ENCODE peak calls at places on chromosomes 11 and 22, in eight cellular contexts. One of them, this sample, is unnamed.

GRCh38 chr11:100776212-100776896 is 89.3 kb downstream of the ARHGAP42 start:
- DNase-seq in PC-3: peak
- DNase-seq in GM23338: no peak
- DNase-seq in hepatocyte: peak
- DNase-seq in PC-9: peak
- DNase-seq in neural progenitor cell: no peak
- DNase-seq in GM23248: peak
- DNase-seq in MM.1S: no peak
- DNase-seq in this sample: peak

GRCh38 chr11:61162092-61162935 is 1.1 kb upstream of the VPS37C start:
- DNase-seq in GM23248: peak
- DNase-seq in hepatocyte: peak
- DNase-seq in PC-9: no peak
- DNase-seq in GM23338: peak
- DNase-seq in PC-3: peak
- DNase-seq in neural progenitor cell: no peak
- DNase-seq in MM.1S: peak
- DNase-seq in this sample: peak

GRCh38 chr11:2582958-2583604 is 116.7 kb downstream of the KCNQ1OT1 start:
- DNase-seq in PC-9: no peak
- DNase-seq in hepatocyte: no peak
- DNase-seq in MM.1S: no peak
- DNase-seq in neural progenitor cell: no peak
- DNase-seq in GM23248: no peak
- DNase-seq in PC-3: no peak
- DNase-seq in GM23338: no peak
- DNase-seq in this sample: no peak

GRCh38 chr11:84465040-84465439 is 1162.1 kb downstream of the DLG2 start:
- DNase-seq in hepatocyte: no peak
- DNase-seq in PC-9: no peak
- DNase-seq in GM23338: no peak
- DNase-seq in GM23248: peak
- DNase-seq in MM.1S: no peak
- DNase-seq in neural progenitor cell: no peak
- DNase-seq in PC-3: no peak
- DNase-seq in this sample: peak

GRCh38 chr11:14653090-14653489 is 9.5 kb downstream of the PDE3B start:
- DNase-seq in PC-9: no peak
- DNase-seq in GM23248: no peak
- DNase-seq in PC-3: no peak
- DNase-seq in hepatocyte: no peak
- DNase-seq in MM.1S: no peak
- DNase-seq in GM23338: no peak
- DNase-seq in neural progenitor cell: no peak
- DNase-seq in this sample: no peak

GRCh38 chr11:68832476-68833176 is 9.1 kb downstream of the CPT1A start:
- DNase-seq in PC-3: no peak
- DNase-seq in PC-9: peak
- DNase-seq in GM23338: no peak
- DNase-seq in MM.1S: no peak
- DNase-seq in neural progenitor cell: no peak
- DNase-seq in hepatocyte: no peak
- DNase-seq in GM23248: peak
- DNase-seq in this sample: no peak

GRCh38 chr11:110471315-110471714 is 41.6 kb downstream of the FDX1 start:
- DNase-seq in MM.1S: no peak
- DNase-seq in GM23338: no peak
- DNase-seq in PC-9: no peak
- DNase-seq in neural progenitor cell: no peak
- DNase-seq in PC-3: no peak
- DNase-seq in GM23248: peak
- DNase-seq in hepatocyte: no peak
- DNase-seq in this sample: peak

GRCh38 chr22:43202326-43202725 is 15.4 kb upstream of the TTLL12 start:
- DNase-seq in PC-9: no peak
- DNase-seq in GM23338: no peak
- DNase-seq in GM23248: no peak
- DNase-seq in neural progenitor cell: no peak
- DNase-seq in MM.1S: no peak
- DNase-seq in hepatocyte: no peak
- DNase-seq in PC-3: no peak
- DNase-seq in this sample: no peak

GRCh38 chr11:63769719-63770443 is 1.3 kb upstream of the ZFTA start:
- DNase-seq in MM.1S: no peak
- DNase-seq in PC-3: no peak
- DNase-seq in GM23248: peak
- DNase-seq in neural progenitor cell: peak
- DNase-seq in GM23338: peak
- DNase-seq in hepatocyte: peak
- DNase-seq in PC-9: no peak
- DNase-seq in this sample: no peak

GRCh38 chr11:22304337-22304961 is 33.7 kb upstream of the SLC17A6 start:
- DNase-seq in PC-9: no peak
- DNase-seq in PC-3: peak
- DNase-seq in hepatocyte: peak
- DNase-seq in neural progenitor cell: peak
- DNase-seq in GM23248: peak
- DNase-seq in MM.1S: peak
- DNase-seq in GM23338: peak
- DNase-seq in this sample: peak

GRCh38 chr11:113862430-113862829 is 12.9 kb downstream of the USP28 start:
- DNase-seq in GM23338: peak
- DNase-seq in GM23248: no peak
- DNase-seq in hepatocyte: no peak
- DNase-seq in neural progenitor cell: peak
- DNase-seq in PC-3: peak
- DNase-seq in MM.1S: no peak
- DNase-seq in PC-9: no peak
- DNase-seq in this sample: no peak

GRCh38 chr11:71266114-71266833 is 13.9 kb upstream of the SHANK2 start:
- DNase-seq in MM.1S: no peak
- DNase-seq in GM23248: no peak
- DNase-seq in PC-3: no peak
- DNase-seq in PC-9: peak
- DNase-seq in neural progenitor cell: no peak
- DNase-seq in GM23338: peak
- DNase-seq in hepatocyte: peak
- DNase-seq in this sample: no peak

GRCh38 chr11:128328955-128329551 is 258.3 kb downstream of the ETS1 start:
- DNase-seq in neural progenitor cell: no peak
- DNase-seq in GM23338: no peak
- DNase-seq in PC-3: no peak
- DNase-seq in hepatocyte: no peak
- DNase-seq in PC-9: no peak
- DNase-seq in GM23248: no peak
- DNase-seq in MM.1S: no peak
- DNase-seq in this sample: no peak

GRCh38 chr11:125091247-125091876 is 20.1 kb downstream of the TMEM218 start:
- DNase-seq in MM.1S: no peak
- DNase-seq in PC-3: peak
- DNase-seq in hepatocyte: peak
- DNase-seq in PC-9: peak
- DNase-seq in neural progenitor cell: peak
- DNase-seq in GM23248: peak
- DNase-seq in GM23338: peak
- DNase-seq in this sample: peak

GRCh38 chr11:79466411-79466810 is 25.6 kb upstream of the TENM4 start:
- DNase-seq in GM23248: peak
- DNase-seq in MM.1S: no peak
- DNase-seq in neural progenitor cell: no peak
- DNase-seq in PC-9: no peak
- DNase-seq in hepatocyte: peak
- DNase-seq in PC-3: peak
- DNase-seq in GM23338: no peak
- DNase-seq in this sample: peak

GRCh38 chr11:115477410-115477809 is 26.8 kb downstream of the CADM1 start:
- DNase-seq in neural progenitor cell: no peak
- DNase-seq in GM23338: no peak
- DNase-seq in GM23248: no peak
- DNase-seq in MM.1S: no peak
- DNase-seq in hepatocyte: no peak
- DNase-seq in PC-3: no peak
- DNase-seq in PC-9: no peak
- DNase-seq in this sample: no peak

GRCh38 chr22:17672417-17672991 is 33.9 kb downstream of the BCL2L13 start:
- DNase-seq in GM23338: no peak
- DNase-seq in PC-9: no peak
- DNase-seq in GM23248: no peak
- DNase-seq in hepatocyte: no peak
- DNase-seq in neural progenitor cell: peak
- DNase-seq in PC-3: peak
- DNase-seq in MM.1S: no peak
- DNase-seq in this sample: peak

GRCh38 chr11:58807358-58807757 is 37.1 kb downstream of the GLYATL2 start:
- DNase-seq in GM23338: no peak
- DNase-seq in PC-9: no peak
- DNase-seq in PC-3: no peak
- DNase-seq in hepatocyte: no peak
- DNase-seq in neural progenitor cell: no peak
- DNase-seq in GM23248: peak
- DNase-seq in MM.1S: no peak
- DNase-seq in this sample: no peak
- TF ChIP-seq EZH2 in GM23338: no peak
- TF ChIP-seq EZH2 in PC-9: no peak
- TF ChIP-seq EZH2 in PC-3: no peak
- TF ChIP-seq EZH2 in hepatocyte: no peak
- TF ChIP-seq EZH2 in neural progenitor cell: no peak
- TF ChIP-seq EZH2 in GM23248: no peak
- TF ChIP-seq EZH2 in MM.1S: no peak
- TF ChIP-seq EZH2 in this sample: no peak

DNA sequence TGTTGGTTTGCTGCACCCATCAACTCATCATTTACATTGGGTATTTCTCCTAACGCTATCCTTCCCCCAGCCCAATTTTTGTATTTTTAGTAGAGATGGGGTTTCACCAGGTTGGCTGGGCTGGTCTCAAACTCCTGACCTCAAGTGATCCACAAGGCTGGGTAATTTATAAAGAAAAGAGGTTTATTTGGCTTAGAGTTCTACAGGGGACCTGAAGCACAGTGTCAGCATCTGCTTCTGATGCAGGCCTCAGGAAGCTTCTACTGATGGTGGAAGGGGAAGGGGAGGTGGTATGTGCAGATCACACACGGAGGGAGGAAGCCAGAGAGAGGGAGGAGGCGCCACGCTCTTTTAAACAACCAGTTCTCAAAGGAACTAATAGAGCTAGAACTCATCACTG is 25.8 kb downstream of the TANGO2 start:
- DNase-seq in MM.1S: no peak
- DNase-seq in PC-9: no peak
- DNase-seq in neural progenitor cell: no peak
- DNase-seq in hepatocyte: no peak
- DNase-seq in GM23338: no peak
- DNase-seq in PC-3: no peak
- DNase-seq in GM23248: no peak
- DNase-seq in this sample: no peak
- H3K4me2 ChIP-seq in MM.1S: no peak
- H3K4me2 ChIP-seq in PC-9: no peak
- H3K4me2 ChIP-seq in neural progenitor cell: no peak
- H3K4me2 ChIP-seq in hepatocyte: no peak
- H3K4me2 ChIP-seq in GM23338: no peak
- H3K4me2 ChIP-seq in PC-3: no peak
- H3K4me2 ChIP-seq in GM23248: no peak
- H3K4me2 ChIP-seq in this sample: no peak

GRCh38 chr22:19758896-19759458 is 1.6 kb upstream of the TBX1 start:
- DNase-seq in GM23248: no peak
- DNase-seq in neural progenitor cell: no peak
- DNase-seq in PC-9: no peak
- DNase-seq in GM23338: peak
- DNase-seq in PC-3: no peak
- DNase-seq in hepatocyte: no peak
- DNase-seq in MM.1S: no peak
- DNase-seq in this sample: no peak

GRCh38 chr22:19759459-19759993 is 1.1 kb upstream of the TBX1 start:
- DNase-seq in GM23338: peak
- DNase-seq in hepatocyte: no peak
- DNase-seq in PC-3: no peak
- DNase-seq in neural progenitor cell: peak
- DNase-seq in GM23248: peak
- DNase-seq in PC-9: no peak
- DNase-seq in MM.1S: no peak
- DNase-seq in this sample: no peak

GRCh38 chr22:19760652-19761002 is at the start of gene TBX1:
- DNase-seq in GM23248: peak
- DNase-seq in PC-3: peak
- DNase-seq in MM.1S: no peak
- DNase-seq in hepatocyte: no peak
- DNase-seq in PC-9: no peak
- DNase-seq in neural progenitor cell: no peak
- DNase-seq in GM23338: no peak
- DNase-seq in this sample: no peak

GRCh38 chr22:19761022-19761499 is 483 bp downstream of the TBX1 start:
- DNase-seq in neural progenitor cell: peak
- DNase-seq in PC-9: no peak
- DNase-seq in PC-3: no peak
- DNase-seq in GM23338: peak
- DNase-seq in GM23248: peak
- DNase-seq in MM.1S: no peak
- DNase-seq in hepatocyte: no peak
- DNase-seq in this sample: no peak

GRCh38 chr22:19759994-19760651 is 455 bp upstream of the TBX1 start:
- DNase-seq in MM.1S: no peak
- DNase-seq in PC-9: no peak
- DNase-seq in GM23248: peak
- DNase-seq in PC-3: peak
- DNase-seq in GM23338: peak
- DNase-seq in hepatocyte: no peak
- DNase-seq in neural progenitor cell: peak
- DNase-seq in this sample: no peak
- TF ChIP-seq EZH2 in MM.1S: peak
- TF ChIP-seq EZH2 in PC-9: peak
- TF ChIP-seq EZH2 in GM23248: peak
- TF ChIP-seq EZH2 in PC-3: no peak
- TF ChIP-seq EZH2 in GM23338: peak
- TF ChIP-seq EZH2 in hepatocyte: peak
- TF ChIP-seq EZH2 in neural progenitor cell: peak
- TF ChIP-seq EZH2 in this sample: peak

GRCh38 chr11:12411395-12411794 is 34.0 kb downstream of the PARVA start:
- DNase-seq in GM23248: no peak
- DNase-seq in PC-3: no peak
- DNase-seq in MM.1S: no peak
- DNase-seq in neural progenitor cell: no peak
- DNase-seq in GM23338: no peak
- DNase-seq in hepatocyte: no peak
- DNase-seq in PC-9: no peak
- DNase-seq in this sample: no peak

GRCh38 chr11:12411806-12412727 is 34.7 kb downstream of the PARVA start:
- DNase-seq in neural progenitor cell: peak
- DNase-seq in MM.1S: peak
- DNase-seq in GM23338: peak
- DNase-seq in PC-9: peak
- DNase-seq in PC-3: peak
- DNase-seq in hepatocyte: peak
- DNase-seq in GM23248: peak
- DNase-seq in this sample: peak

GRCh38 chr11:12414641-12415040 is 37.3 kb downstream of the PARVA start:
- DNase-seq in hepatocyte: no peak
- DNase-seq in PC-3: no peak
- DNase-seq in GM23248: peak
- DNase-seq in PC-9: no peak
- DNase-seq in neural progenitor cell: no peak
- DNase-seq in MM.1S: no peak
- DNase-seq in GM23338: no peak
- DNase-seq in this sample: no peak

GRCh38 chr11:12415567-12415966 is 38.2 kb downstream of the PARVA start:
- DNase-seq in MM.1S: no peak
- DNase-seq in hepatocyte: no peak
- DNase-seq in neural progenitor cell: no peak
- DNase-seq in PC-9: no peak
- DNase-seq in GM23248: no peak
- DNase-seq in GM23338: no peak
- DNase-seq in PC-3: no peak
- DNase-seq in this sample: no peak

GRCh38 chr11:12413141-12414055 is 36.0 kb downstream of the PARVA start:
- DNase-seq in GM23248: peak
- DNase-seq in PC-9: no peak
- DNase-seq in neural progenitor cell: no peak
- DNase-seq in GM23338: no peak
- DNase-seq in PC-3: no peak
- DNase-seq in MM.1S: no peak
- DNase-seq in hepatocyte: no peak
- DNase-seq in this sample: peak
- H3K4me2 ChIP-seq in GM23248: peak
- H3K4me2 ChIP-seq in PC-9: no peak
- H3K4me2 ChIP-seq in neural progenitor cell: no peak
- H3K4me2 ChIP-seq in GM23338: peak
- H3K4me2 ChIP-seq in PC-3: no peak
- H3K4me2 ChIP-seq in MM.1S: no peak
- H3K4me2 ChIP-seq in hepatocyte: peak
- H3K4me2 ChIP-seq in this sample: peak